ENCODE peak calls at places on chromosomes 1 and 21, in five cellular contexts. Z, L, G, Q and U are unnamed samples.

GRCh38 chr1:6140413-6140812 is 39.7 kb downstream of the CHD5 start:
- DNase-seq in Z (no peak), L (no peak), G (no peak), Q (no peak), U (no peak)

GRCh38 chr1:34108711-34109110 is 56.3 kb downstream of the CSMD2 start:
- DNase-seq in Z (no peak), L (no peak), G (no peak), Q (no peak), U (no peak)

GRCh38 chr1:34982820-34983376 is 2.2 kb downstream of the TMEM35B start:
- DNase-seq in Z (no peak), L (no peak), G (peak; percentile 13), Q (no peak), U (no peak)

GRCh38 chr21:36854391-36854790 is 112.1 kb downstream of the HLCS start:
- DNase-seq in Z (peak; percentile 29), L (peak; percentile 34), G (peak; percentile 63), Q (peak; percentile 62), U (peak; percentile 66)

GRCh38 chr1:180785306-180785705 is 127.4 kb upstream of the KIAA1614 start:
- DNase-seq in Z (no peak), L (peak; percentile 54), G (no peak), Q (no peak), U (no peak)

GRCh38 chr1:184940226-184940625 is 34.1 kb downstream of the NIBAN1 start:
- DNase-seq in Z (no peak), L (peak; percentile 37), G (peak; percentile 30), Q (no peak), U (no peak)

GRCh38 chr1:7670334-7671145 is 100.6 kb upstream of the VAMP3 start:
- DNase-seq in Z (no peak), L (no peak), G (no peak), Q (no peak), U (no peak)

GRCh38 chr1:225449774-225450173 is 21.9 kb upstream of the LBR start:
- DNase-seq in Z (no peak), L (no peak), G (no peak), Q (no peak), U (no peak)

GRCh38 chr1:175270361-175270760 is 77.8 kb upstream of the KIAA0040 start:
- DNase-seq in Z (no peak), L (no peak), G (no peak), Q (no peak), U (no peak)

GRCh38 chr21:42190492-42190875 is 28.5 kb upstream of the ABCG1 start:
- DNase-seq in Z (no peak), L (no peak), G (no peak), Q (no peak), U (no peak)

GRCh38 chr1:230250676-230251075 is 175.5 kb downstream of the PGBD5 start:
- DNase-seq in Z (no peak), L (no peak), G (no peak), Q (no peak), U (peak; percentile 26)

GRCh38 chr1:46476673-46477072 is 13.0 kb upstream of the DMBX1 start:
- DNase-seq in Z (no peak), L (no peak), G (no peak), Q (no peak), U (no peak)

GRCh38 chr1:168726719-168727118 is 2.3 kb downstream of the DPT start:
- DNase-seq in Z (no peak), L (no peak), G (no peak), Q (no peak), U (no peak)

GRCh38 chr1:160662888-160663287 is 16.0 kb upstream of the SLAMF1 start:
- DNase-seq in Z (no peak), L (no peak), G (no peak), Q (no peak), U (no peak)

GRCh38 chr1:174243451-174244000 is 84.2 kb downstream of the RABGAP1L start:
- DNase-seq in Z (no peak), L (peak; percentile 12), G (peak; percentile 10), Q (no peak), U (no peak)

GRCh38 chr1:55692721-55693120 is 477.6 kb upstream of the USP24 start:
- DNase-seq in Z (no peak), L (no peak), G (no peak), Q (no peak), U (no peak)

GRCh38 chr1:183096889-183097288 is 73.7 kb downstream of the LAMC1 start:
- DNase-seq in Z (no peak), L (peak; percentile 93), G (peak; percentile 90), Q (no peak), U (no peak)

GRCh38 chr1:100397681-100398080 is 45.4 kb downstream of the CDC14A start:
- DNase-seq in Z (no peak), L (no peak), G (no peak), Q (no peak), U (no peak)

GRCh38 chr1:226990133-226990716 is 50.1 kb downstream of the COQ8A start:
- DNase-seq in Z (no peak), L (no peak), G (no peak), Q (no peak), U (no peak)

GRCh38 chr1:5661196-5662130 is 330.8 kb downstream of the NPHP4 start:
- DNase-seq in Z (no peak), L (no peak), G (no peak), Q (no peak), U (no peak)

GRCh38 chr21:35674895-35675470 is 385.3 kb downstream of the SETD4 start:
- DNase-seq in Z (no peak), L (peak; percentile 11), G (no peak), Q (no peak), U (no peak)

GRCh38 chr1:68442006-68442405 is 7.7 kb downstream of the RPE65 start:
- DNase-seq in Z (no peak), L (no peak), G (no peak), Q (no peak), U (no peak)

GRCh38 chr1:20421441-20421840 is 64.6 kb downstream of the CAMK2N1 start:
- DNase-seq in Z (no peak), L (no peak), G (no peak), Q (no peak), U (no peak)

GRCh38 chr1:96703186-96703585 is 18.4 kb upstream of the PTBP2 start:
- DNase-seq in Z (no peak), L (peak; percentile 54), G (peak; percentile 24), Q (no peak), U (no peak)

DNA sequence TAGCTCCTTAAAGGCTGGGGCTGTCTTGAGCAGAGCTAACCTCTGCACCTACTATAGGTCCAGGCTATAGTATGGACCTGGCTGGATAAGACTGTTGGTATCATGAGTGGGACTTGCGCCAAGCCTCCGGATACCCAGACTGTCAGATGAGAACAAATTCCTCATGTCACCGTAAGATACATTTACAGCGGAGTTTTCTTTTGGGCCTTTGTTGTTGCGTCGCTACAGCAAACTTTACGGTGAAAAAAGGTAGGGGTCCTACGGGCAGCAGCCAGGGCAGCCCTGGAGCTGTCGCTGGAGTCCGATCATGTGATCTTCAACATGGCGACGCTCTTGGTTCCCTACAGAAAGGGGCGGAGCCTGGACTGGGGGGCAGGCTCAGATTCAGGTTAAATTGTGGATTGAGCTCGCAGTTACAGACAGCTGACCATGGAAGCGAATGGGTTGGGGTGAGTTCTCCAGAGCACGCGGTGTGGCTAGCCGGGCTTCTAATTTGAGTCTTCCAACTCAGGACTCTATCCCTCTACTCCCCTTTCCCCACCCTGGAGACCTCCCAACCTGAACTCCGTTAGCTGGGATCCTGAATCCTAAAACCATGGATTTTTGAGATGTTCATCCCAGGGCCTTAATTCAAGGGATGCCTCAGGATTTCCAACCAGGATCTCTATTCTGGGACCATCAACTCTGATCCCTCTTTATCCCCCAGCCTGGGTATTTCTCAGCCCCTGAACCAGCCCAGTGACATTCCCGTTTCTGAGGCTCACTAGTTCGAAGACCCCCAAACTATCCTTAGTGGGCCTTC is at the start of gene UROD:
- DNase-seq in Z (peak; percentile 94), L (peak; percentile 96), G (peak; percentile 97), Q (peak; percentile 91), U (peak; percentile 96)
- H4K91ac ChIP-seq in Z (peak within 1 kb of the TSS; percentile 58), L (peak within 1 kb of the TSS; percentile 59), G (peak within 1 kb of the TSS; percentile 64), Q (no peak within 1 kb of the TSS), U (no peak within 1 kb of the TSS)

GRCh38 chr21:45029298-45029967 is 44.9 kb upstream of the ADARB1 start:
- DNase-seq in Z (no peak), L (no peak), G (peak; percentile 45), Q (no peak), U (peak; percentile 64)

GRCh38 chr21:45031231-45032191 is 42.9 kb upstream of the ADARB1 start:
- DNase-seq in Z (no peak), L (no peak), G (no peak), Q (no peak), U (peak; percentile 19)

GRCh38 chr21:45032332-45032731 is 42.0 kb upstream of the ADARB1 start:
- DNase-seq in Z (no peak), L (no peak), G (no peak), Q (no peak), U (no peak)

GRCh38 chr21:45029968-45030636 is 44.3 kb upstream of the ADARB1 start:
- DNase-seq in Z (peak; percentile 23), L (no peak), G (no peak), Q (peak; percentile 74), U (no peak)

GRCh38 chr21:45030637-45031218 is 43.7 kb upstream of the ADARB1 start:
- DNase-seq in Z (no peak), L (no peak), G (peak; percentile 20), Q (no peak), U (peak; percentile 26)
- H3K4me1 ChIP-seq in Z (peaks cover 36% of the 10 kb centered on the region), L (peaks cover 19% of the 10 kb centered on the region), G (peaks cover 46% of the 10 kb centered on the region), Q (peaks cover 26% of the 10 kb centered on the region), U (no peaks in the 10 kb centered on the region)

GRCh38 chr1:1361233-1361981 is 3.1 kb upstream of the MXRA8 start:
- DNase-seq in Z (no peak), L (no peak), G (no peak), Q (no peak), U (no peak)
- H4K91ac ChIP-seq in Z (peak overlapping the region; percentile 94), L (peak overlapping the region; percentile 99), G (peak overlapping the region; percentile 99), Q (peak overlapping the region; percentile 74), U (no peak overlapping the region)

GRCh38 chr1:110007045-110007444 is 22.5 kb downstream of the AHCYL1 start:
- DNase-seq in Z (no peak), L (no peak), G (no peak), Q (no peak), U (no peak)
- H3K4me1 ChIP-seq in Z (peaks cover 19% of the 10 kb centered on the region), L (peaks cover 17% of the 10 kb centered on the region), G (peaks cover 2% of the 10 kb centered on the region), Q (peaks cover 16% of the 10 kb centered on the region), U (peaks cover 14% of the 10 kb centered on the region)

GRCh38 chr1:202810615-202811295 is at the start of gene PCAT6:
- DNase-seq in Z (peak; percentile 93), L (peak; percentile 94), G (peak; percentile 98), Q (peak; percentile 95), U (peak; percentile 99)
- H4K91ac ChIP-seq in Z (peak within 1 kb of the TSS; percentile 72), L (peak within 1 kb of the TSS; percentile 87), G (peak within 1 kb of the TSS; percentile 90), Q (no peak within 1 kb of the TSS), U (no peak within 1 kb of the TSS)

DNA sequence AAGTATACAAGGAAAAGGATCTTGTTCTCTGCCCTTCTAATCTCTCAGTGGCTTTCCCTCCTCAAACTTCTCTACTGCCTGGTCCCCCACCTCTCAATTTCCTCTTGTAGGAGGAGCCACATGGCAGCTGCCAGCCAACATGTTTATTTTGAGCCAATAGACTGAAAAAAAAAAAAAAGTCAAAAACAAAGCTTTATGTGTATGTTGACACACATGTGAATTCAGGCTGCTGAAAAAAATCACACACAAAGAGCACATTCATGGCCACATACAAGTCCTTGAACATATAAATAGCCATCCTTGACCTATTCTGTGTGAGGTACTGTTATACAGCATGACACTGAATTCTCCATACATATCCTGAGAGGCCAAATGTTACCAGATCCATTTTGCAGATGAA is 3.7 kb downstream of the PTPN14 start:
- DNase-seq in Z (no peak), L (no peak), G (no peak), Q (no peak), U (no peak)
- H3K4me1 ChIP-seq in Z (peaks cover 13% of the 10 kb centered on the region), L (peaks cover 5% of the 10 kb centered on the region), G (peaks cover 8% of the 10 kb centered on the region), Q (peaks cover 10% of the 10 kb centered on the region), U (peaks cover 10% of the 10 kb centered on the region)